ENCODE peak calls at places on chromosome 15, in nine cellular contexts. One of them, this sample, is unnamed.

GRCh38 chr15:69386284-69386683 is 27.9 kb upstream of the KIF23 start:
- DNase-seq in stimulated activated CD4-positive, alpha-beta T cell treated with anti-CD3 and anti-CD28 coated beads, TNF-alpha, amount 100 ng/mL, for 4 hours: no peak
- DNase-seq in astrocyte of the spinal cord: no peak
- DNase-seq in RPMI8226: no peak
- DNase-seq in GM12891: no peak
- DNase-seq in Calu3: no peak
- DNase-seq in smooth muscle cell of the brain vasculature: no peak
- DNase-seq in HEK293T: no peak
- DNase-seq in HAP-1: peak; percentile 9
- DNase-seq in this sample: no peak

GRCh38 chr15:44675911-44676310 is 12.4 kb upstream of the SPG11 start:
- DNase-seq in stimulated activated CD4-positive, alpha-beta T cell treated with anti-CD3 and anti-CD28 coated beads, TNF-alpha, amount 100 ng/mL, for 4 hours: no peak
- DNase-seq in astrocyte of the spinal cord: no peak
- DNase-seq in RPMI8226: no peak
- DNase-seq in GM12891: no peak
- DNase-seq in Calu3: no peak
- DNase-seq in smooth muscle cell of the brain vasculature: no peak
- DNase-seq in HEK293T: no peak
- DNase-seq in HAP-1: no peak
- DNase-seq in this sample: no peak

GRCh38 chr15:100192092-100192695 is 149.6 kb downstream of the ADAMTS17 start:
- DNase-seq in stimulated activated CD4-positive, alpha-beta T cell treated with anti-CD3 and anti-CD28 coated beads, TNF-alpha, amount 100 ng/mL, for 4 hours: no peak
- DNase-seq in astrocyte of the spinal cord: no peak
- DNase-seq in RPMI8226: no peak
- DNase-seq in GM12891: no peak
- DNase-seq in Calu3: no peak
- DNase-seq in smooth muscle cell of the brain vasculature: no peak
- DNase-seq in HEK293T: no peak
- DNase-seq in HAP-1: no peak
- DNase-seq in this sample: no peak

GRCh38 chr15:77702211-77702957 is 69.7 kb upstream of the LINGO1 start:
- DNase-seq in stimulated activated CD4-positive, alpha-beta T cell treated with anti-CD3 and anti-CD28 coated beads, TNF-alpha, amount 100 ng/mL, for 4 hours: no peak
- DNase-seq in astrocyte of the spinal cord: peak; percentile 8
- DNase-seq in RPMI8226: peak; percentile 47
- DNase-seq in GM12891: peak; percentile 56
- DNase-seq in Calu3: peak; percentile 58
- DNase-seq in smooth muscle cell of the brain vasculature: no peak
- DNase-seq in HEK293T: peak; percentile 65
- DNase-seq in HAP-1: peak; percentile 86
- DNase-seq in this sample: no peak

GRCh38 chr15:31434418-31435255 is 108.0 kb downstream of the KLF13 start:
- DNase-seq in stimulated activated CD4-positive, alpha-beta T cell treated with anti-CD3 and anti-CD28 coated beads, TNF-alpha, amount 100 ng/mL, for 4 hours: peak; percentile 56
- DNase-seq in astrocyte of the spinal cord: peak; percentile 77
- DNase-seq in RPMI8226: peak; percentile 8
- DNase-seq in GM12891: peak; percentile 60
- DNase-seq in Calu3: no peak
- DNase-seq in smooth muscle cell of the brain vasculature: no peak
- DNase-seq in HEK293T: no peak
- DNase-seq in HAP-1: no peak
- DNase-seq in this sample: no peak

GRCh38 chr15:66369773-66370651 is 13.5 kb upstream of the TIPIN start:
- DNase-seq in stimulated activated CD4-positive, alpha-beta T cell treated with anti-CD3 and anti-CD28 coated beads, TNF-alpha, amount 100 ng/mL, for 4 hours: no peak
- DNase-seq in astrocyte of the spinal cord: peak; percentile 13
- DNase-seq in RPMI8226: no peak
- DNase-seq in GM12891: no peak
- DNase-seq in Calu3: no peak
- DNase-seq in smooth muscle cell of the brain vasculature: no peak
- DNase-seq in HEK293T: no peak
- DNase-seq in HAP-1: peak; percentile 71
- DNase-seq in this sample: no peak

GRCh38 chr15:28873585-28874139 is 12.1 kb upstream of the APBA2 start:
- DNase-seq in stimulated activated CD4-positive, alpha-beta T cell treated with anti-CD3 and anti-CD28 coated beads, TNF-alpha, amount 100 ng/mL, for 4 hours: no peak
- DNase-seq in astrocyte of the spinal cord: no peak
- DNase-seq in RPMI8226: no peak
- DNase-seq in GM12891: no peak
- DNase-seq in Calu3: no peak
- DNase-seq in smooth muscle cell of the brain vasculature: no peak
- DNase-seq in HEK293T: no peak
- DNase-seq in HAP-1: no peak
- DNase-seq in this sample: no peak

GRCh38 chr15:27342991-27343390 is 372.0 kb downstream of the GABRG3 start:
- DNase-seq in stimulated activated CD4-positive, alpha-beta T cell treated with anti-CD3 and anti-CD28 coated beads, TNF-alpha, amount 100 ng/mL, for 4 hours: no peak
- DNase-seq in astrocyte of the spinal cord: no peak
- DNase-seq in RPMI8226: no peak
- DNase-seq in GM12891: no peak
- DNase-seq in Calu3: no peak
- DNase-seq in smooth muscle cell of the brain vasculature: no peak
- DNase-seq in HEK293T: no peak
- DNase-seq in HAP-1: no peak
- DNase-seq in this sample: no peak

GRCh38 chr15:41794081-41794480 is 19.8 kb downstream of the MAPKBP1 start:
- DNase-seq in stimulated activated CD4-positive, alpha-beta T cell treated with anti-CD3 and anti-CD28 coated beads, TNF-alpha, amount 100 ng/mL, for 4 hours: no peak
- DNase-seq in astrocyte of the spinal cord: no peak
- DNase-seq in RPMI8226: no peak
- DNase-seq in GM12891: no peak
- DNase-seq in Calu3: no peak
- DNase-seq in smooth muscle cell of the brain vasculature: no peak
- DNase-seq in HEK293T: no peak
- DNase-seq in HAP-1: no peak
- DNase-seq in this sample: no peak

GRCh38 chr15:59258317-59258716 is 51.7 kb downstream of the LDHAL6B start:
- DNase-seq in stimulated activated CD4-positive, alpha-beta T cell treated with anti-CD3 and anti-CD28 coated beads, TNF-alpha, amount 100 ng/mL, for 4 hours: no peak
- DNase-seq in astrocyte of the spinal cord: no peak
- DNase-seq in RPMI8226: no peak
- DNase-seq in GM12891: no peak
- DNase-seq in Calu3: no peak
- DNase-seq in smooth muscle cell of the brain vasculature: no peak
- DNase-seq in HEK293T: no peak
- DNase-seq in HAP-1: no peak
- DNase-seq in this sample: no peak

GRCh38 chr15:40878785-40879184 is 4.8 kb upstream of the RHOV start:
- DNase-seq in stimulated activated CD4-positive, alpha-beta T cell treated with anti-CD3 and anti-CD28 coated beads, TNF-alpha, amount 100 ng/mL, for 4 hours: no peak
- DNase-seq in astrocyte of the spinal cord: peak; percentile 16
- DNase-seq in RPMI8226: peak; percentile 50
- DNase-seq in GM12891: peak; percentile 51
- DNase-seq in Calu3: peak; percentile 45
- DNase-seq in smooth muscle cell of the brain vasculature: no peak
- DNase-seq in HEK293T: no peak
- DNase-seq in HAP-1: no peak
- DNase-seq in this sample: no peak

GRCh38 chr15:100115711-100116090 is 226.1 kb downstream of the ADAMTS17 start:
- DNase-seq in stimulated activated CD4-positive, alpha-beta T cell treated with anti-CD3 and anti-CD28 coated beads, TNF-alpha, amount 100 ng/mL, for 4 hours: no peak
- DNase-seq in astrocyte of the spinal cord: peak; percentile 85
- DNase-seq in RPMI8226: peak; percentile 94
- DNase-seq in GM12891: no peak
- DNase-seq in Calu3: no peak
- DNase-seq in smooth muscle cell of the brain vasculature: no peak
- DNase-seq in HEK293T: no peak
- DNase-seq in HAP-1: no peak
- DNase-seq in this sample: no peak

GRCh38 chr15:60179786-60180391 is 175.8 kb downstream of the FOXB1 start:
- DNase-seq in stimulated activated CD4-positive, alpha-beta T cell treated with anti-CD3 and anti-CD28 coated beads, TNF-alpha, amount 100 ng/mL, for 4 hours: no peak
- DNase-seq in astrocyte of the spinal cord: peak; percentile 47
- DNase-seq in RPMI8226: peak; percentile 47
- DNase-seq in GM12891: no peak
- DNase-seq in Calu3: peak; percentile 58
- DNase-seq in smooth muscle cell of the brain vasculature: peak; percentile 21
- DNase-seq in HEK293T: peak; percentile 16
- DNase-seq in HAP-1: peak; percentile 44
- DNase-seq in this sample: no peak

GRCh38 chr15:67186226-67186649 is 68.2 kb downstream of the AAGAB start:
- DNase-seq in stimulated activated CD4-positive, alpha-beta T cell treated with anti-CD3 and anti-CD28 coated beads, TNF-alpha, amount 100 ng/mL, for 4 hours: no peak
- DNase-seq in astrocyte of the spinal cord: no peak
- DNase-seq in RPMI8226: no peak
- DNase-seq in GM12891: no peak
- DNase-seq in Calu3: no peak
- DNase-seq in smooth muscle cell of the brain vasculature: no peak
- DNase-seq in HEK293T: no peak
- DNase-seq in HAP-1: no peak
- DNase-seq in this sample: peak; percentile 35

GRCh38 chr15:75360391-75360790 is 8.0 kb downstream of the MAN2C1 start:
- DNase-seq in stimulated activated CD4-positive, alpha-beta T cell treated with anti-CD3 and anti-CD28 coated beads, TNF-alpha, amount 100 ng/mL, for 4 hours: no peak
- DNase-seq in astrocyte of the spinal cord: no peak
- DNase-seq in RPMI8226: no peak
- DNase-seq in GM12891: peak; percentile 13
- DNase-seq in Calu3: no peak
- DNase-seq in smooth muscle cell of the brain vasculature: no peak
- DNase-seq in HEK293T: no peak
- DNase-seq in HAP-1: no peak
- DNase-seq in this sample: no peak

GRCh38 chr15:39079296-39079834 is 501.5 kb upstream of the THBS1 start:
- DNase-seq in stimulated activated CD4-positive, alpha-beta T cell treated with anti-CD3 and anti-CD28 coated beads, TNF-alpha, amount 100 ng/mL, for 4 hours: no peak
- DNase-seq in astrocyte of the spinal cord: peak; percentile 67
- DNase-seq in RPMI8226: no peak
- DNase-seq in GM12891: no peak
- DNase-seq in Calu3: peak; percentile 4
- DNase-seq in smooth muscle cell of the brain vasculature: no peak
- DNase-seq in HEK293T: no peak
- DNase-seq in HAP-1: no peak
- DNase-seq in this sample: no peak

GRCh38 chr15:92130906-92131305 is 262.8 kb upstream of the ST8SIA2 start:
- DNase-seq in stimulated activated CD4-positive, alpha-beta T cell treated with anti-CD3 and anti-CD28 coated beads, TNF-alpha, amount 100 ng/mL, for 4 hours: no peak
- DNase-seq in astrocyte of the spinal cord: no peak
- DNase-seq in RPMI8226: no peak
- DNase-seq in GM12891: no peak
- DNase-seq in Calu3: no peak
- DNase-seq in smooth muscle cell of the brain vasculature: no peak
- DNase-seq in HEK293T: no peak
- DNase-seq in HAP-1: no peak
- DNase-seq in this sample: no peak

GRCh38 chr15:67469680-67470079 is 51.3 kb upstream of the C15orf61 start:
- DNase-seq in stimulated activated CD4-positive, alpha-beta T cell treated with anti-CD3 and anti-CD28 coated beads, TNF-alpha, amount 100 ng/mL, for 4 hours: no peak
- DNase-seq in astrocyte of the spinal cord: no peak
- DNase-seq in RPMI8226: no peak
- DNase-seq in GM12891: no peak
- DNase-seq in Calu3: no peak
- DNase-seq in smooth muscle cell of the brain vasculature: no peak
- DNase-seq in HEK293T: no peak
- DNase-seq in HAP-1: no peak
- DNase-seq in this sample: no peak

GRCh38 chr15:64249406-64249805 is 86.6 kb upstream of the PPIB start:
- DNase-seq in stimulated activated CD4-positive, alpha-beta T cell treated with anti-CD3 and anti-CD28 coated beads, TNF-alpha, amount 100 ng/mL, for 4 hours: no peak
- DNase-seq in astrocyte of the spinal cord: no peak
- DNase-seq in RPMI8226: no peak
- DNase-seq in GM12891: no peak
- DNase-seq in Calu3: peak; percentile 9
- DNase-seq in smooth muscle cell of the brain vasculature: no peak
- DNase-seq in HEK293T: no peak
- DNase-seq in HAP-1: no peak
- DNase-seq in this sample: no peak

GRCh38 chr15:20295238-20295811 is 246.3 kb downstream of the GOLGA6L6 start:
- DNase-seq in stimulated activated CD4-positive, alpha-beta T cell treated with anti-CD3 and anti-CD28 coated beads, TNF-alpha, amount 100 ng/mL, for 4 hours: no peak
- DNase-seq in astrocyte of the spinal cord: no peak
- DNase-seq in RPMI8226: no peak
- DNase-seq in GM12891: no peak
- DNase-seq in Calu3: no peak
- DNase-seq in smooth muscle cell of the brain vasculature: no peak
- DNase-seq in HEK293T: no peak
- DNase-seq in HAP-1: peak; percentile 18
- DNase-seq in this sample: no peak

GRCh38 chr15:39581501-39582285 is 814 bp downstream of the THBS1 start:
- DNase-seq in stimulated activated CD4-positive, alpha-beta T cell treated with anti-CD3 and anti-CD28 coated beads, TNF-alpha, amount 100 ng/mL, for 4 hours: no peak
- DNase-seq in astrocyte of the spinal cord: peak; percentile 32
- DNase-seq in RPMI8226: no peak
- DNase-seq in GM12891: no peak
- DNase-seq in Calu3: peak; percentile 67
- DNase-seq in smooth muscle cell of the brain vasculature: no peak
- DNase-seq in HEK293T: peak; percentile 5
- DNase-seq in HAP-1: peak; percentile 42
- DNase-seq in this sample: peak; percentile 52

GRCh38 chr15:73910904-73911303 is 15.4 kb upstream of the LOXL1 start:
- DNase-seq in stimulated activated CD4-positive, alpha-beta T cell treated with anti-CD3 and anti-CD28 coated beads, TNF-alpha, amount 100 ng/mL, for 4 hours: no peak
- DNase-seq in astrocyte of the spinal cord: no peak
- DNase-seq in RPMI8226: no peak
- DNase-seq in GM12891: no peak
- DNase-seq in Calu3: no peak
- DNase-seq in smooth muscle cell of the brain vasculature: no peak
- DNase-seq in HEK293T: no peak
- DNase-seq in HAP-1: no peak
- DNase-seq in this sample: no peak

GRCh38 chr15:47337106-47337505 is 380.2 kb upstream of the SEMA6D start:
- DNase-seq in stimulated activated CD4-positive, alpha-beta T cell treated with anti-CD3 and anti-CD28 coated beads, TNF-alpha, amount 100 ng/mL, for 4 hours: no peak
- DNase-seq in astrocyte of the spinal cord: no peak
- DNase-seq in RPMI8226: no peak
- DNase-seq in GM12891: no peak
- DNase-seq in Calu3: no peak
- DNase-seq in smooth muscle cell of the brain vasculature: no peak
- DNase-seq in HEK293T: no peak
- DNase-seq in HAP-1: no peak
- DNase-seq in this sample: no peak

GRCh38 chr15:78007965-78008886 is 69.3 kb downstream of the TBC1D2B start:
- DNase-seq in stimulated activated CD4-positive, alpha-beta T cell treated with anti-CD3 and anti-CD28 coated beads, TNF-alpha, amount 100 ng/mL, for 4 hours: no peak
- DNase-seq in astrocyte of the spinal cord: peak; percentile 77
- DNase-seq in RPMI8226: no peak
- DNase-seq in GM12891: no peak
- DNase-seq in Calu3: peak; percentile 66
- DNase-seq in smooth muscle cell of the brain vasculature: no peak
- DNase-seq in HEK293T: no peak
- DNase-seq in HAP-1: no peak
- DNase-seq in this sample: no peak

GRCh38 chr15:36075333-36075732 is 504.1 kb upstream of the CDIN1 start:
- DNase-seq in stimulated activated CD4-positive, alpha-beta T cell treated with anti-CD3 and anti-CD28 coated beads, TNF-alpha, amount 100 ng/mL, for 4 hours: no peak
- DNase-seq in astrocyte of the spinal cord: no peak
- DNase-seq in RPMI8226: no peak
- DNase-seq in GM12891: no peak
- DNase-seq in Calu3: no peak
- DNase-seq in smooth muscle cell of the brain vasculature: no peak
- DNase-seq in HEK293T: no peak
- DNase-seq in HAP-1: no peak
- DNase-seq in this sample: no peak

GRCh38 chr15:57510647-57511046 is 81.1 kb upstream of the MYZAP start:
- DNase-seq in stimulated activated CD4-positive, alpha-beta T cell treated with anti-CD3 and anti-CD28 coated beads, TNF-alpha, amount 100 ng/mL, for 4 hours: no peak
- DNase-seq in astrocyte of the spinal cord: peak; percentile 85
- DNase-seq in RPMI8226: no peak
- DNase-seq in GM12891: no peak
- DNase-seq in Calu3: no peak
- DNase-seq in smooth muscle cell of the brain vasculature: peak; percentile 74
- DNase-seq in HEK293T: no peak
- DNase-seq in HAP-1: no peak
- DNase-seq in this sample: no peak

GRCh38 chr15:38531509-38531908 is 33.1 kb downstream of the RASGRP1 start:
- DNase-seq in stimulated activated CD4-positive, alpha-beta T cell treated with anti-CD3 and anti-CD28 coated beads, TNF-alpha, amount 100 ng/mL, for 4 hours: no peak
- DNase-seq in astrocyte of the spinal cord: peak; percentile 36
- DNase-seq in RPMI8226: no peak
- DNase-seq in GM12891: no peak
- DNase-seq in Calu3: peak; percentile 32
- DNase-seq in smooth muscle cell of the brain vasculature: no peak
- DNase-seq in HEK293T: no peak
- DNase-seq in HAP-1: no peak
- DNase-seq in this sample: no peak

GRCh38 chr15:59622289-59622688 is 10.7 kb downstream of the GCNT3 start:
- DNase-seq in stimulated activated CD4-positive, alpha-beta T cell treated with anti-CD3 and anti-CD28 coated beads, TNF-alpha, amount 100 ng/mL, for 4 hours: no peak
- DNase-seq in astrocyte of the spinal cord: peak; percentile 36
- DNase-seq in RPMI8226: peak; percentile 54
- DNase-seq in GM12891: peak; percentile 39
- DNase-seq in Calu3: peak; percentile 92
- DNase-seq in smooth muscle cell of the brain vasculature: no peak
- DNase-seq in HEK293T: peak; percentile 66
- DNase-seq in HAP-1: peak; percentile 76
- DNase-seq in this sample: no peak

GRCh38 chr15:48389701-48390143 is 58.5 kb downstream of the DUT start:
- DNase-seq in stimulated activated CD4-positive, alpha-beta T cell treated with anti-CD3 and anti-CD28 coated beads, TNF-alpha, amount 100 ng/mL, for 4 hours: no peak
- DNase-seq in astrocyte of the spinal cord: peak; percentile 76
- DNase-seq in RPMI8226: no peak
- DNase-seq in GM12891: no peak
- DNase-seq in Calu3: no peak
- DNase-seq in smooth muscle cell of the brain vasculature: no peak
- DNase-seq in HEK293T: no peak
- DNase-seq in HAP-1: no peak
- DNase-seq in this sample: no peak

GRCh38 chr15:90845201-90845949 is 23.0 kb upstream of the FURIN start:
- DNase-seq in stimulated activated CD4-positive, alpha-beta T cell treated with anti-CD3 and anti-CD28 coated beads, TNF-alpha, amount 100 ng/mL, for 4 hours: no peak
- DNase-seq in astrocyte of the spinal cord: peak; percentile 86
- DNase-seq in RPMI8226: peak; percentile 70
- DNase-seq in GM12891: peak; percentile 50
- DNase-seq in Calu3: no peak
- DNase-seq in smooth muscle cell of the brain vasculature: no peak
- DNase-seq in HEK293T: no peak
- DNase-seq in HAP-1: no peak
- DNase-seq in this sample: no peak

This sample was measured in caudate nucleus.